ENCODE peak calls at places on chromosomes 11 and 22, in seven cellular contexts. Y is prostate gland, P is HCT116, W is vagina, N is esophagus muscularis mucosa, X is GM12878, G is endothelial cell of umbilical vein. A is an unnamed sample.
A peak's percentile ranks its signal among the peaks of the same experiment; 100 is the strongest.

GRCh38 chr22:47994045-47994444 is 1231.6 kb downstream of the TBC1D22A start:
- DNase-seq in Y (no peak), P (no peak), W (no peak), N (no peak), X (no peak), G (no peak), A (no peak)

GRCh38 chr22:45642966-45643365 is 28.7 kb upstream of the ATXN10 start:
- DNase-seq in Y (no peak), P (no peak), W (no peak), N (no peak), X (no peak), G (no peak), A (no peak)

GRCh38 chr11:82854242-82854641 is 46.0 kb downstream of the PRCP start:
- DNase-seq in Y (no peak), P (no peak), W (no peak), N (no peak), X (no peak), G (peak; percentile 68), A (no peak)

GRCh38 chr11:68792400-68792955 is 41.2 kb upstream of the TESMIN start:
- DNase-seq in Y (no peak), P (no peak), W (no peak), N (no peak), X (no peak), G (no peak), A (no peak)

GRCh38 chr22:35742342-35743100 is 24.8 kb downstream of the APOL5 start:
- DNase-seq in Y (no peak), P (peak; percentile 73), W (no peak), N (no peak), X (no peak), G (peak; percentile 63), A (no peak)

GRCh38 chr22:38427465-38427864 is 27.5 kb downstream of the KCNJ4 start:
- DNase-seq in Y (no peak), P (no peak), W (no peak), N (no peak), X (no peak), G (no peak), A (no peak)

GRCh38 chr11:111069076-111069475 is 176.4 kb upstream of the POU2AF2 start:
- DNase-seq in Y (no peak), P (peak; percentile 6), W (no peak), N (no peak), X (no peak), G (peak; percentile 57), A (no peak)

GRCh38 chr11:9574806-9575530 is 1.5 kb downstream of the WEE1 start:
- DNase-seq in Y (peak; percentile 75), P (peak; percentile 56), W (no peak), N (peak; percentile 93), X (no peak), G (peak; percentile 87), A (peak; percentile 44)

GRCh38 chr22:19822301-19823117 is 32.2 kb downstream of the GNB1L start:
- DNase-seq in Y (no peak), P (no peak), W (no peak), N (no peak), X (no peak), G (no peak), A (peak; percentile 42)

GRCh38 chr11:92779746-92780145 is 189.7 kb upstream of the MTNR1B start:
- DNase-seq in Y (no peak), P (no peak), W (no peak), N (peak; percentile 74), X (no peak), G (no peak), A (no peak)

GRCh38 chr11:14021738-14022137 is 59.2 kb downstream of the SPON1 start:
- DNase-seq in Y (no peak), P (no peak), W (no peak), N (no peak), X (no peak), G (no peak), A (no peak)

GRCh38 chr11:108914981-108915380 is 250.1 kb downstream of the DDX10 start:
- DNase-seq in Y (no peak), P (no peak), W (no peak), N (no peak), X (no peak), G (no peak), A (no peak)

GRCh38 chr11:6615882-6616585 is 3.2 kb downstream of the TPP1 start:
- DNase-seq in Y (no peak), P (no peak), W (no peak), N (no peak), X (no peak), G (no peak), A (no peak)

GRCh38 chr11:120827820-120828219 is 196.1 kb upstream of the TBCEL start:
- DNase-seq in Y (no peak), P (no peak), W (no peak), N (no peak), X (no peak), G (no peak), A (no peak)

GRCh38 chr11:63705526-63705925 is 24.2 kb downstream of the RTN3 start:
- DNase-seq in Y (no peak), P (no peak), W (no peak), N (no peak), X (no peak), G (peak; percentile 49), A (no peak)

GRCh38 chr22:46050916-46051614 is 74.1 kb upstream of the WNT7B start:
- DNase-seq in Y (no peak), P (no peak), W (no peak), N (no peak), X (no peak), G (no peak), A (peak; percentile 21)

GRCh38 chr22:45204751-45205623 is 35.7 kb downstream of the KIAA0930 start:
- DNase-seq in Y (no peak), P (no peak), W (no peak), N (no peak), X (no peak), G (no peak), A (no peak)

GRCh38 chr22:30238661-30239420 is 7.7 kb downstream of the LIF start:
- DNase-seq in Y (no peak), P (no peak), W (no peak), N (peak; percentile 94), X (no peak), G (no peak), A (no peak)

GRCh38 chr11:95456704-95457491 is 225.9 kb upstream of the SESN3 start:
- DNase-seq in Y (no peak), P (no peak), W (no peak), N (no peak), X (no peak), G (no peak), A (no peak)

GRCh38 chr11:109864834-109865557 is 228.2 kb upstream of the ZC3H12C start:
- DNase-seq in Y (no peak), P (no peak), W (no peak), N (no peak), X (no peak), G (peak; percentile 43), A (no peak)

DNA sequence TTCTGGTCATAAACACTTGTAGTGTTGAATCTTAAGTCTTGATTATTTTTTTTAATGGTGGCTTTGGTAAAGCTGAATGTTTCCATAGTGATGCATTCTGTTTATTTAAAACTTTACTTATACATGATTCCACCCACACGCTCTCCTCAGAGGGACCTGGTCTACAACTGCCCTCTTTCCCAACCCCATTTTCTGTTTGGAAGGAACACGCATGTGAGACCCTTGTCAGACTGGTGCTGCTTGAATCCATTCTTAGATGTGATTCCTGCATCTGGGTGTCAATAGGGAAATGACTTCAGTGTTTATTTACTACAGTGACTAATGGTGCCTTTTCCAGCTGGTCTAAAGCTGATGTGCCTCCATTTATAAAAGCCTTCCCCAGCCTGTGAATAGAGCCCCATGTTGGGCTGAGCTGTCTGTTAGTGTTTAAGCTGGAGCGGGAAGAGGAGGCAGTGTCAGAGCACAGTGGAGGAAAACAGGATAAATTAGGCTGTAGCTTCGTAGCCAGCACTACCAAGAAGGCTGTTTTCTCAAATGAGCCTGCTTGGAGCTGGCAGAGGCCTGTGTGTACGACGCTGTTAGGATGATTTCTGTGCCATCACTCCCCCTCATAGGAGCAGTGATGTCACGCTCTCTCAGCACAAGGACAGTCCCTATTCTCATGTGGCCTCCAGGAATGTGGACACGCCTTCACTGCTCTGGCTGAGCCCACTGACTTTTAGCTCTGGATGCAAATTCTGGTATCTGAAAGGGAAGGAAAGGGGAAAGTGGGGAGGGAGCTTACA is 18.9 kb upstream of the C11orf96 start:
- DNase-seq in Y (no peak), P (no peak), W (no peak), N (no peak), X (no peak), G (peak; percentile 86), A (no peak)
- TF ChIP-seq POLR2AphosphoS5 in Y (no peak), P (no peak), W (peak; percentile 8), N (peak; percentile 75), X (no peak), G (peak; percentile 25), A (peak; percentile 74)

DNA sequence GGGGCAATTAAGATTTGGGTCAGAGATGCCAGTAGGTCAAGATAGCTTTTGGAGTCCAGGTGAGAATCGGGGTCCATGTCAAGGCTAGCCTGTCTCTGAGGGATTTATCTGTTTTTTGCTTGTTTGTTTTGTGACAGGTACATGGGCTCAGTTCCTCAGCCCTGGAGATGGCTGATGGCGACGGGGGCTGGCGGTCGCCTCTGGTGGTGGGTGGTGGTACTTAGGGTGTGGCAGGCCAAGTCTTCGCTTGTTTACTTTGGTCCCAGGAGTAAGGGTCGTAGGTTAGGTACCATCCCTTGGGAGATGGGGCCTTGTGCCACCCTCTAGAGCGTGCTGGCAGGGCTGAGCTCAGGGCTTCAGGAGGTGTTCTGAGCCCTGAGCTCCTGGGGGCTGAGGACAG is 4.7 kb downstream of the SLC25A45 start:
- DNase-seq in Y (no peak), P (no peak), W (no peak), N (no peak), X (no peak), G (no peak), A (no peak)
- TF ChIP-seq CTCF in Y (no peak), P (no peak), W (no peak), N (no peak), X (no peak), G (no peak), A (no peak)

DNA sequence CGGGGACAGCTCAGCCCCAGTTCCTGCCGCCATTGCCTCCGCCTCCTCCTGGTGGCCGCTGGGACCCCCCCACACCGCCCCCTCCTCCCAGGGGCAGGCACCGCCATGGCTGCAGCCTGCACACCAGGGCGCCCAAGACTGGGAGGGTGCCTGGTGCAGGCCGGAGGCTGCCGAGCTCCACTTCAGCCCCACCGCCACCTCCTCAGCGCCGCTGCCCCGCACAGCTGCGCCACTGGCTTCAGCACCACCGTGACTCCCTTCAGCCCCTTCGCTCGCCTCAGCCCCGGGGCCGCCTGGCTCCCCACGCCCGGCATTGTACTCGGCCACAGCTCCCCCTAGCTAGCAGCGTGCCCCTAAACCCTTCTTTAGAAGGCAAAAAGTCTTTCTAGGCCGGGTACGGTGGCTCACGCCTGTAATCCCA is 131.1 kb downstream of the CRYBB2 start:
- DNase-seq in Y (no peak), P (no peak), W (no peak), N (no peak), X (no peak), G (no peak), A (peak; percentile 16)
- TF ChIP-seq POLR2A in Y (no peak), P (no peak), W (no peak), N (no peak), X (no peak), G (no peak), A (no peak)

DNA sequence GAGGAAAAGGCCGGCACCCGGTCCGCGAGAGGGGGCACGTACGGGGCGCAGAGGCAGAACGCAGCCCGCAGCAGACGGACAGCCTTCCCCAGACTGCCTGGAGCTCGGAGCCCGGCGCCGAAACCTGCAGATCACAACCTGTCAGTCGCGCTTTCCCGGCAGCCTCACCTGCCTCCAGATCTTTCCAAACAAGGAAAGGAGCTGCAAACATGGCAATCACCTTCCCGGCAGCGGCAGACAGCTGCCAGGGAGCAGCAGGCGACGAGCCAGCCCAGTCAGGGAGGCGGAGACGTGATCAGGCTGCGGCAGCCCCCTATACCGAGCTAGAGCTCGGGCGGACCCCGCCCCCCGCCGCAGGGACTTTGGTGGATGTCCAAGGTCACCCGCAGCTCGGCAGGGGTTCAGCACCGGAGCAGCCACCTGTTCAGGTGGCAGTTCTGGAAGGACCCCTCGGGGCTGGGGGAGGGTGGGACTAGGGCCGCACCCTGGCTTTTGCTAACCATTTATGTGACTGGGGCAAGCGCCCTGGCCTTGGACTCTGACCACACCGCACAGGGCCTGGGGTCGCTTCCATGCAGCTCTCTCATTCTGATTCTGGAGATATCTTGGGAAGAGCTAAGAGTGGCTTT is 143.8 kb downstream of the NECTIN1 start:
- DNase-seq in Y (peak; percentile 84), P (no peak), W (no peak), N (no peak), X (no peak), G (peak; percentile 28), A (peak; percentile 48)
- TF ChIP-seq POLR2AphosphoS5 in Y (peak; percentile 87), P (no peak), W (no peak), N (no peak), X (no peak), G (no peak), A (no peak)

A was measured in stomach.